ENCODE peak calls at places on chromosomes 16 and 17, in ten cellular contexts. D is naive thymus-derived CD4-positive, alpha-beta T cell; C is AG08395; E is OCI-M1; L is stimulated activated naive CD4-positive, alpha-beta T cell; O is heart left ventricle; T is GM12891; P is PC-3; V is SJCRH30; X is NCI-H345. I is an unnamed sample.

GRCh38 chr16:68197250-68197649 is 38.7 kb downstream of the ESRP2 start:
- DNase-seq in D (no peak), C (no peak), E (no peak), L (no peak), O (no peak), T (no peak), P (no peak), V (no peak), X (no peak), I (no peak)

GRCh38 chr17:38749222-38750043 is 1.3 kb upstream of the PCGF2 start:
- DNase-seq in D (no peak), C (peak), E (peak), L (no peak), O (peak), T (no peak), P (peak), V (peak), X (peak), I (no peak)

GRCh38 chr17:70446446-70446845 is 277.1 kb downstream of the KCNJ2 start:
- DNase-seq in D (no peak), C (no peak), E (no peak), L (no peak), O (no peak), T (no peak), P (no peak), V (peak), X (no peak), I (no peak)

GRCh38 chr16:84931506-84931905 is 79.8 kb downstream of the ZDHHC7 start:
- DNase-seq in D (no peak), C (no peak), E (no peak), L (no peak), O (no peak), T (no peak), P (no peak), V (no peak), X (no peak), I (no peak)

GRCh38 chr16:11133344-11133921 is 122.6 kb downstream of the SOCS1 start:
- DNase-seq in D (no peak), C (peak), E (no peak), L (no peak), O (peak), T (no peak), P (peak), V (peak), X (no peak), I (no peak)

GRCh38 chr16:521381-522210 is 5.9 kb upstream of the CAPN15 start:
- DNase-seq in D (no peak), C (no peak), E (no peak), L (no peak), O (no peak), T (no peak), P (no peak), V (no peak), X (no peak), I (no peak)

GRCh38 chr16:50742521-50743150 is 750 bp downstream of the CYLD start:
- DNase-seq in D (peak), C (peak), E (peak), L (no peak), O (peak), T (no peak), P (peak), V (peak), X (no peak), I (peak)

GRCh38 chr17:41684050-41684449 is 4.6 kb upstream of the EIF1 start:
- DNase-seq in D (no peak), C (no peak), E (no peak), L (no peak), O (no peak), T (no peak), P (no peak), V (no peak), X (no peak), I (no peak)

GRCh38 chr16:65919116-65919515 is 447.4 kb upstream of the CDH5 start:
- DNase-seq in D (no peak), C (no peak), E (no peak), L (no peak), O (no peak), T (no peak), P (no peak), V (no peak), X (no peak), I (no peak)

GRCh38 chr17:521561-522325 is 169.1 kb upstream of the RPH3AL start:
- DNase-seq in D (no peak), C (no peak), E (no peak), L (no peak), O (no peak), T (no peak), P (no peak), V (no peak), X (no peak), I (no peak)

GRCh38 chr16:16938009-16938408 is 532.8 kb downstream of the XYLT1 start:
- DNase-seq in D (no peak), C (no peak), E (no peak), L (no peak), O (no peak), T (no peak), P (no peak), V (no peak), X (no peak), I (no peak)

GRCh38 chr17:42581744-42582270 is 4.3 kb upstream of the PSMC3IP start:
- DNase-seq in D (no peak), C (no peak), E (no peak), L (no peak), O (no peak), T (no peak), P (no peak), V (no peak), X (no peak), I (no peak)

GRCh38 chr17:73760186-73760758 is 116.0 kb upstream of the SDK2 start:
- DNase-seq in D (no peak), C (no peak), E (no peak), L (no peak), O (no peak), T (no peak), P (no peak), V (no peak), X (peak), I (no peak)

GRCh38 chr17:80132906-80133625 is 13.9 kb downstream of the EIF4A3 start:
- DNase-seq in D (no peak), C (no peak), E (no peak), L (no peak), O (no peak), T (no peak), P (no peak), V (no peak), X (no peak), I (no peak)

GRCh38 chr16:75002474-75002873 is 3.6 kb downstream of the ZNRF1 start:
- DNase-seq in D (no peak), C (no peak), E (peak), L (no peak), O (no peak), T (no peak), P (no peak), V (peak), X (no peak), I (no peak)

GRCh38 chr17:29713626-29714025 is 90.9 kb upstream of the CORO6 start:
- DNase-seq in D (no peak), C (no peak), E (no peak), L (no peak), O (no peak), T (no peak), P (no peak), V (no peak), X (no peak), I (no peak)

GRCh38 chr17:31581022-31581483 is 189.6 kb downstream of the RAB11FIP4 start:
- DNase-seq in D (no peak), C (peak), E (no peak), L (no peak), O (peak), T (no peak), P (peak), V (peak), X (no peak), I (no peak)

GRCh38 chr17:499836-500543 is 147.4 kb upstream of the RPH3AL start:
- DNase-seq in D (peak), C (no peak), E (no peak), L (no peak), O (no peak), T (no peak), P (no peak), V (no peak), X (no peak), I (no peak)

GRCh38 chr16:70691223-70692129 is 5.6 kb upstream of the MTSS2 start:
- DNase-seq in D (no peak), C (peak), E (no peak), L (no peak), O (peak), T (no peak), P (no peak), V (peak), X (no peak), I (no peak)

GRCh38 chr17:36591434-36592315 is at the start of gene DHRS11:
- DNase-seq in D (peak), C (peak), E (peak), L (peak), O (peak), T (peak), P (peak), V (peak), X (peak), I (peak)

GRCh38 chr16:90026135-90026534 is 6.9 kb upstream of the DBNDD1 start:
- DNase-seq in D (no peak), C (no peak), E (peak), L (no peak), O (no peak), T (no peak), P (no peak), V (no peak), X (no peak), I (no peak)

GRCh38 chr16:73172621-73173312 is 124.8 kb upstream of the ZFHX3 start:
- DNase-seq in D (no peak), C (peak), E (no peak), L (no peak), O (peak), T (no peak), P (peak), V (peak), X (peak), I (no peak)

GRCh38 chr16:15650698-15651161 is 685 bp downstream of the NDE1 start:
- DNase-seq in D (no peak), C (peak), E (peak), L (peak), O (peak), T (peak), P (peak), V (peak), X (peak), I (no peak)

GRCh38 chr17:57528084-57528451 is 217.0 kb downstream of the CCDC182 start:
- DNase-seq in D (no peak), C (no peak), E (no peak), L (no peak), O (no peak), T (no peak), P (no peak), V (no peak), X (no peak), I (no peak)

GRCh38 chr17:34895388-34895787 is 65.9 kb downstream of the CCT6B start:
- DNase-seq in D (no peak), C (no peak), E (no peak), L (no peak), O (no peak), T (no peak), P (no peak), V (peak), X (no peak), I (no peak)

GRCh38 chr17:69581061-69581955 is 166.8 kb downstream of the MAP2K6 start:
- DNase-seq in D (peak), C (no peak), E (no peak), L (no peak), O (peak), T (peak), P (no peak), V (no peak), X (no peak), I (peak)

GRCh38 chr17:41196068-41196467 is 6.4 kb downstream of the KRTAP9-1 start:
- DNase-seq in D (no peak), C (no peak), E (no peak), L (no peak), O (no peak), T (no peak), P (no peak), V (no peak), X (no peak), I (no peak)

GRCh38 chr17:63999680-64000531 is 1.8 kb downstream of the PRR29 start:
- DNase-seq in D (no peak), C (no peak), E (no peak), L (no peak), O (no peak), T (no peak), P (no peak), V (no peak), X (no peak), I (no peak)

GRCh38 chr17:65022751-65023421 is 33.7 kb downstream of the GNA13 start:
- DNase-seq in D (no peak), C (peak), E (no peak), L (no peak), O (no peak), T (peak), P (peak), V (peak), X (peak), I (peak)

GRCh38 chr16:28163699-28164584 is 47.8 kb downstream of the XPO6 start:
- DNase-seq in D (no peak), C (peak), E (peak), L (no peak), O (no peak), T (no peak), P (no peak), V (no peak), X (no peak), I (no peak)

GRCh38 chr17:66676421-66676820 is 158.5 kb upstream of the CACNG5 start:
- DNase-seq in D (no peak), C (no peak), E (no peak), L (no peak), O (no peak), T (no peak), P (peak), V (no peak), X (no peak), I (no peak)

GRCh38 chr17:49219987-49220386 is 9.5 kb downstream of the ABI3 start:
- DNase-seq in D (no peak), C (no peak), E (no peak), L (no peak), O (no peak), T (no peak), P (no peak), V (no peak), X (no peak), I (no peak)

GRCh38 chr17:81492706-81493105 is 19.9 kb downstream of the ACTG1 start:
- DNase-seq in D (no peak), C (no peak), E (no peak), L (no peak), O (no peak), T (no peak), P (no peak), V (no peak), X (no peak), I (no peak)

I was measured in GM12892.